ENCODE peak calls at places on chromosomes 11 and 22, in five cellular contexts. T, H, U, F and D are unnamed samples.

GRCh38 chr11:66529655-66530054 is 16.2 kb downstream of the ZDHHC24 start:
- DNase-seq in T (no peak), H (no peak), U (no peak), F (no peak), D (no peak)

GRCh38 chr11:131904756-131905155 is 534.3 kb downstream of the NTM start:
- DNase-seq in T (no peak), H (no peak), U (no peak), F (no peak), D (no peak)

GRCh38 chr11:12111482-12112149 is 1.2 kb downstream of the MICAL2 start:
- DNase-seq in T (no peak), H (no peak), U (no peak), F (peak), D (no peak)

GRCh38 chr11:18253222-18253621 is 4.8 kb upstream of the SAA2 start:
- DNase-seq in T (no peak), H (no peak), U (no peak), F (peak), D (no peak)

GRCh38 chr11:63610604-63611394 is 3.4 kb downstream of the PLAAT3 start:
- DNase-seq in T (peak), H (no peak), U (no peak), F (peak), D (no peak)

GRCh38 chr11:66857234-66857926 is 516 bp downstream of the LRFN4 start:
- DNase-seq in T (no peak), H (no peak), U (no peak), F (peak), D (no peak)

GRCh38 chr11:14700593-14700992 is 57.0 kb downstream of the PDE3B start:
- DNase-seq in T (no peak), H (no peak), U (no peak), F (no peak), D (no peak)

GRCh38 chr11:104620991-104621390 is 277.3 kb downstream of the CASP12 start:
- DNase-seq in T (no peak), H (no peak), U (no peak), F (no peak), D (no peak)

GRCh38 chr11:133893381-133893780 is 48.1 kb upstream of the SPATA19 start:
- DNase-seq in T (peak), H (no peak), U (no peak), F (no peak), D (no peak)

GRCh38 chr11:117470576-117470975 is 142.9 kb downstream of the CEP164 start:
- DNase-seq in T (no peak), H (no peak), U (no peak), F (no peak), D (no peak)

GRCh38 chr22:32996276-32996675 is 61.9 kb downstream of the SYN3 start:
- DNase-seq in T (no peak), H (no peak), U (no peak), F (no peak), D (no peak)
- H3K27ac ChIP-seq in T (no peak), H (no peak), U (no peak), F (peak), D (peak)

DNA sequence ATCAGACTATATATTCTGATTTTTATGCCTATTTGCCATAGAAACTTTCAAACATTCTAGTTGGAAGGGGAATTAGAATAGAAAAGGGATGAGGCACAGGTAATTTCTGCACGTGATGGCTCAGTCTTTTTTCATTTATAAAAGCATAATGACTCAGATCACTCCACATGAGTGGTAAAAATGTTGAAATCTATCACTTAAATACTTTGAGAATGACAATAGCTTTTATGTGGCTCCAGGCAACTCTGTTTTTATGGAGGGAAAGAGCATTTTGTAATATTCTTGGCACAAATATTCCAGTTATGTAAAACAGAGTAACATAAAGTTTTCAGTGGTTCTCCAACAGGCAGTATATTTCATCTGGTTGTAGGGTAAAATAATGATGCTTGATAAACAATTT is 5.9 kb upstream of the MMP3 start:
- DNase-seq in T (no peak), H (no peak), U (no peak), F (peak), D (no peak)
- TF ChIP-seq CTCF in T (no peak), H (no peak), U (no peak), F (no peak), D (no peak)

DNA sequence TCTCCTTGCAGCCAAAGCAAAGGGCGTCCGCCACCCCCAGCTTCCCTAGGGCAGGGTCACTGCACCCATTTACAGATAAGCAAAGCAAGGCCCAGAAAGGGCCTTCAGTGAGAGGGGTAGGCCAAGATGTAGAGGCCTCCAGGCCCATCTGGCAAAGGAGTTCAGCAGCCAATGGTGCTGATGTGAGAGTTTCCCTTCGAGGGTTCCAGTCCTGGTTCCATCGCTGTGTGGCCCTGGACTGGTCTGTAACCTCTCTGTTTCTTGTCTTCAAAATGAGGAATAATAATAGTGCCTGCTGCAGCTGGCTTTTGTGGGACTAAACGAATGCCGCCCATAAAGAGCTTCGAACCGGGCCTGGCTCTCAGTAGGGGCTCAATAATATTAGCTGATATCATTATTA is 4.0 kb downstream of the ELFN2 start:
- DNase-seq in T (no peak), H (no peak), U (no peak), F (no peak), D (no peak)
- H3K27ac ChIP-seq in T (no peak), H (no peak), U (no peak), F (no peak), D (no peak)

DNA sequence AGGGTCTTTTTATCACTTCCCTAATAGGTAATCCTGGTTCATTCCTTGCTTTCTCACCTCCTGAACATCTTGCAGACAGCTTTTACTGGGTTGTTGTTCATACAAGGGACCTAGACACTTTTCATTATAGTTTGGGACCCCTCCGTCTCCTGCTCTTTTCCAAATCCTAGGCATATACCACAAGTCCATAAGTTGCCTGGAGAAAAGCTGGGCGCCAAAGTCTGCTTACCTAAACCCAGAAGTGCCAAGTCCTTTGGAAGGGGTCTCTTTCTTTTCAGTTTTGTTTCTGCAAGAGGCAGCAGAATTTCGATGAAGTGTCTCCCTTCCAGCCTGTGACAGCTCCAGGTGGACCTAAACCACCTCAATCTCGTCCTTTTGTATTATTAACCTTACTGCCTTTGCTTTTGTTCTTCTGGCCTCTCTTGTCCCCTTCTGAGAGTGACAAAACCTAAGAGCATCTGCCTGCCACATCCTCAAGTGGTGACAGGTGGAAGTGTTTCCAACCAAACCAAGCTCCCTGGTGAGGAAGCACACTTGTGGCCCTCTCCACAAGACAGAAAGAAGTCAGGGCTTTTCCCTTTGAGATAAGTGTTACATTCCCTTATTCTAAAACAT is 19.5 kb upstream of the P2RY6 start:
- DNase-seq in T (no peak), H (no peak), U (no peak), F (no peak), D (no peak)
- TF ChIP-seq CTCF in T (no peak), H (no peak), U (no peak), F (peak), D (no peak)

GRCh38 chr22:38259370-38259769 is 13.4 kb downstream of the TMEM184B start:
- DNase-seq in T (no peak), H (no peak), U (no peak), F (no peak), D (no peak)

GRCh38 chr22:38261478-38261803 is 11.4 kb downstream of the TMEM184B start:
- DNase-seq in T (no peak), H (no peak), U (no peak), F (no peak), D (no peak)

GRCh38 chr22:38264322-38264843 is 8.4 kb downstream of the TMEM184B start:
- DNase-seq in T (no peak), H (no peak), U (no peak), F (no peak), D (no peak)

GRCh38 chr22:38260760-38261477 is 11.9 kb downstream of the TMEM184B start:
- DNase-seq in T (no peak), H (no peak), U (no peak), F (no peak), D (no peak)

GRCh38 chr22:38262051-38262795 is 10.6 kb downstream of the TMEM184B start:
- DNase-seq in T (peak), H (peak), U (no peak), F (peak), D (no peak)
- H3K27ac ChIP-seq in T (peak), H (no peak), U (no peak), F (no peak), D (no peak)

GRCh38 chr22:44668190-44668885 is 33.7 kb upstream of the PRR5 start:
- DNase-seq in T (no peak), H (peak), U (no peak), F (no peak), D (no peak)

GRCh38 chr22:44670220-44670983 is 31.6 kb upstream of the PRR5 start:
- DNase-seq in T (no peak), H (no peak), U (no peak), F (no peak), D (no peak)

GRCh38 chr22:44668886-44669724 is 32.9 kb upstream of the PRR5 start:
- DNase-seq in T (no peak), H (no peak), U (no peak), F (no peak), D (no peak)

GRCh38 chr22:44667829-44668189 is 34.2 kb upstream of the PRR5 start:
- DNase-seq in T (no peak), H (peak), U (no peak), F (no peak), D (no peak)

DNA sequence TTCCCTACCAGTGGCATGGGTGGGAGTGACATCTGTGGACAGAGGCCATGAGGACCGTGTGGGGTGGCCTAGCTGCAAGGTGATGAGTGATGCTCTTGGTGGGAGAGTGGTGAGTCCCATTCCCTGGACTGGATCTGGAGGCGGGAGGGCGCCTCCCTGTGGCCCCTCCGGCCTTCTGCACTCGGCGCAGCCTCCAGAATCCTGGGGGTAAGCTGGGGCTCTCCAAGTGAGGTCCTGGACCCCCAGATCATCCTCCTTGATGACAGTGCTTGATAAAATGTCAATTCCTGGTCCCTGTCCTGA is 32.3 kb upstream of the PRR5 start:
- DNase-seq in T (no peak), H (no peak), U (no peak), F (no peak), D (no peak)
- TF ChIP-seq CTCF in T (no peak), H (peak), U (peak), F (peak), D (peak)

DNA sequence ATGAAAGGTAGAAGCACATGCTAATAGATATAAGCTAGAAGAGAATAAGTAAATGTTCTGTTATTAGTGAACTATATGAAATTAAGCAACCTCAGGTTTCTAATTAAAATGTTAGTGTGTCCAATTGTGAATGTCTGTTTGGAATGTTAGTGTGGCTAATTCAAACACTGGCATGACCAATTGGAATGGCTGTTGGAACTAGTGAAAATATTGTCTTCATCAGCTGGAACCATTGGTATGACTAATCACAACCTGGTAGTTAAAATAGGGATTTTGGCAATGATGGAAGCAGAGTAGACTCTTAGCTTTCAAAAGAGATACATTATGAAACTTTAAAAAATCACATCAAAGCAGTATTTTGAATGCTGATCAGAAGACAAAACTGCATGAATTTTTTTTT is 66.8 kb downstream of the CYB5R2 start:
- DNase-seq in T (no peak), H (no peak), U (no peak), F (no peak), D (no peak)
- H3K27ac ChIP-seq in T (no peak), H (no peak), U (no peak), F (no peak), D (no peak)

DNA sequence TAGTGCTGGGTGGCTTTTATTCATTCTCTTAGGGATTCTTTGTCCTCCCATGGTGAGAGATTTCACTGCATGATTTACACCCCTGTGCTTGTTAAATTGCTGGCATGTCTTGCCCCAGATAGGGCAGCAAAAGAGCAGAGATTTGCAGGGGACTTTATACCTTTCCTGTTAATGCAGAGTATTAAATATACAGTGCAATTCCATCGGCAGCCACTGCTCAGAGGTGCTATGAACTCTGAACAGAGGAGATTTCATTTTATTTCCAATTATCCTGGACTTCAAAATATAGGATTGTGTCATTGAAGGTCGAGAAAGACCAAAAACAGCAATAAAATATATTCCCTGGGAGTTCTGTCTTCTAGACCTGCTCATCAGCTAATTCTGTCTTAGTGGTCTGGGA is 263.4 kb upstream of the NCAM1 start:
- DNase-seq in T (no peak), H (no peak), U (no peak), F (no peak), D (no peak)
- TF ChIP-seq CTCF in T (peak), H (no peak), U (no peak), F (peak), D (no peak)

GRCh38 chr11:129417458-129417857 is 41.8 kb downstream of the BARX2 start:
- DNase-seq in T (no peak), H (no peak), U (no peak), F (no peak), D (no peak)
- H3K27ac ChIP-seq in T (no peak), H (no peak), U (no peak), F (no peak), D (no peak)

GRCh38 chr11:62221498-62221897 is 13.0 kb downstream of the SCGB2A1 start:
- DNase-seq in T (no peak), H (no peak), U (no peak), F (no peak), D (no peak)

GRCh38 chr11:62223095-62223494 is 14.6 kb downstream of the SCGB2A1 start:
- DNase-seq in T (no peak), H (no peak), U (no peak), F (peak), D (no peak)

DNA sequence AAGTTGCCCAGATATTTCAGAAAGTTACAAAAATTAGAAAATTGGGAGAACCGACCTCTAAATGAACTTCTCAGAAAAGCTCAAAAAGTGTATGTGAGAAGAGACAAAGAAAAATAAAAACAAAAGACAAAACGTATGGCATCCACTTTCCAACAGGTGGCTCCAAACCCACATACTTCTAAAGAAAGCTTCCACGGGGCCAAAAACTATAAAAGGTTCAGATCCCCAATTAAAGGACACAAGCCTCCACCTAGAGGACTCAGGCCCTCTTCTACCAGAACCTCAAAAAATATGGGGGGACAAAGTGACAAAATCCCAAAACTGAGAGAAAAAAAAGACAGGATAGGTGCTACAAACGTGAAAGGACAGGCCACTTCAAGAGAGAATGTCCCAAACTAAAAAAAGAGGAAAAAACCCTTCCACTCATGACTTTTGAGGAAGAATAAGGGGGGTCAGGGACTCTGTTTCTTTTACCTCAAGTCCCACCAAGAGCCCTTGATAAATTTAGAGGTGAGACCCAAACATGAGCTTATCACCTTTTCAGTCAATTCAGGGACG is 8.8 kb downstream of the SCGB2A1 start:
- DNase-seq in T (no peak), H (no peak), U (no peak), F (no peak), D (no peak)
- TF ChIP-seq CTCF in T (no peak), H (peak), U (peak), F (peak), D (peak)